ENCODE peak calls at places on chromosomes 3 and 15, in eight cellular contexts. D, K, G, Y, M, N, I and F are unnamed samples.

GRCh38 chr3:37024092-37024491 is 30.8 kb downstream of the MLH1 start:
- DNase-seq in N (no peak), Y (no peak), D (no peak), K (no peak), I (no peak), G (no peak), M (no peak), F (no peak)

GRCh38 chr3:156826144-156826895 is at the start of gene LEKR1:
- DNase-seq in K (peak; percentile 79), Y (no peak), I (peak; percentile 93), M (peak; percentile 70), G (no peak), N (no peak), D (peak; percentile 58), F (peak; percentile 40)

GRCh38 chr3:53069422-53070068 is 23.7 kb upstream of the SFMBT1 start:
- DNase-seq in N (no peak), G (no peak), D (no peak), K (no peak), I (no peak), Y (no peak), M (no peak), F (no peak)

GRCh38 chr3:57756528-57757401 is 656 bp downstream of the SLMAP start:
- DNase-seq in K (peak; percentile 59), G (no peak), D (no peak), M (peak; percentile 35), N (no peak), I (peak; percentile 70), Y (no peak), F (peak; percentile 40)

GRCh38 chr3:175404667-175405066 is 545.5 kb downstream of the NAALADL2 start:
- DNase-seq in G (no peak), K (no peak), M (no peak), D (no peak), N (no peak), Y (no peak), I (no peak), F (no peak)

GRCh38 chr15:81398910-81399551 is 25.0 kb upstream of the TMC3 start:
- DNase-seq in K (no peak), N (no peak), I (no peak), Y (no peak), M (no peak), D (no peak), G (no peak), F (no peak)

GRCh38 chr3:128311441-128311844 is 155.2 kb downstream of the DNAJB8 start:
- DNase-seq in N (no peak), I (no peak), K (no peak), D (no peak), Y (no peak), G (no peak), M (no peak), F (no peak)

GRCh38 chr3:121897296-121897695 is 3.1 kb downstream of the SLC15A2 start:
- DNase-seq in G (no peak), Y (no peak), M (no peak), K (no peak), N (no peak), I (no peak), D (no peak), F (no peak)

GRCh38 chr3:12180218-12180617 is 21.5 kb upstream of the TIMP4 start:
- DNase-seq in Y (no peak), I (peak; percentile 70), M (no peak), N (no peak), G (no peak), D (no peak), K (no peak), F (no peak)

GRCh38 chr15:43440721-43441281 is 52.2 kb downstream of the TP53BP1 start:
- DNase-seq in N (peak; percentile 68), K (peak; percentile 50), G (peak; percentile 93), Y (no peak), M (no peak), D (peak; percentile 67), I (no peak), F (peak; percentile 84)

GRCh38 chr3:136545664-136546266 is 206.4 kb downstream of the STAG1 start:
- DNase-seq in K (no peak), G (no peak), M (no peak), N (no peak), I (no peak), D (no peak), Y (no peak), F (no peak)

GRCh38 chr15:68335251-68335650 is 57.7 kb downstream of the FEM1B start:
- DNase-seq in G (no peak), I (no peak), K (no peak), Y (no peak), M (no peak), D (no peak), N (no peak), F (no peak)

GRCh38 chr3:105367063-105367405 is 325 bp downstream of the ALCAM start:
- DNase-seq in G (no peak), N (no peak), D (no peak), I (peak; percentile 70), Y (no peak), K (peak; percentile 51), M (peak; percentile 10), F (no peak)

GRCh38 chr3:61066800-61067199 is 184.5 kb downstream of the FHIT start:
- DNase-seq in G (no peak), K (no peak), Y (no peak), M (no peak), I (no peak), D (no peak), N (no peak), F (no peak)

GRCh38 chr15:82804575-82804949 is 1.3 kb downstream of the FSD2 start:
- DNase-seq in K (no peak), N (no peak), Y (no peak), D (no peak), I (no peak), G (no peak), M (no peak), F (peak; percentile 7)

GRCh38 chr15:80482686-80483085 is 78.5 kb downstream of the ARNT2 start:
- DNase-seq in K (no peak), I (no peak), G (no peak), N (no peak), M (no peak), D (no peak), Y (no peak), F (no peak)

GRCh38 chr3:105062853-105063252 is 303.9 kb upstream of the ALCAM start:
- DNase-seq in G (no peak), K (no peak), M (no peak), I (no peak), D (no peak), Y (no peak), N (no peak), F (no peak)